ENCODE peak calls at places on chromosomes 3 and 15, in six cellular contexts. I is NB4, A is SK-N-SH, K is kidney, O is fibroblast of the aortic adventitia, Y is stomach. F is an unnamed sample.

GRCh38 chr3:196268270-196269163 is 19.0 kb downstream of the PCYT1A start:
- DNase-seq in I (no peak), A (no peak), K (no peak), O (peak), Y (no peak), F (no peak)

GRCh38 chr3:99651561-99651960 is 13.2 kb downstream of the COL8A1 start:
- DNase-seq in I (no peak), A (no peak), K (peak), O (peak), Y (no peak), F (no peak)

GRCh38 chr15:78804391-78804792 is 6.9 kb downstream of the ADAMTS7 start:
- DNase-seq in I (no peak), A (no peak), K (no peak), O (no peak), Y (no peak), F (no peak)

GRCh38 chr3:66236281-66236680 is 15.5 kb downstream of the SLC25A26 start:
- DNase-seq in I (peak), A (no peak), K (no peak), O (peak), Y (no peak), F (no peak)

GRCh38 chr3:14925729-14926591 is 21.4 kb upstream of the NR2C2 start:
- DNase-seq in I (peak), A (peak), K (no peak), O (peak), Y (no peak), F (peak)

GRCh38 chr3:143822374-143822773 is 25.9 kb downstream of the SLC9A9 start:
- DNase-seq in I (no peak), A (no peak), K (no peak), O (no peak), Y (no peak), F (no peak)

GRCh38 chr3:160287666-160288065 is 62.4 kb downstream of the C3orf80 start:
- DNase-seq in I (no peak), A (no peak), K (no peak), O (peak), Y (no peak), F (no peak)

GRCh38 chr3:30687930-30688570 is 81.6 kb downstream of the TGFBR2 start:
- DNase-seq in I (no peak), A (no peak), K (no peak), O (no peak), Y (no peak), F (no peak)

GRCh38 chr3:33061782-33062181 is 35.2 kb downstream of the GLB1 start:
- DNase-seq in I (no peak), A (no peak), K (no peak), O (peak), Y (no peak), F (no peak)

GRCh38 chr3:17014286-17014685 is 129.5 kb downstream of the PLCL2 start:
- DNase-seq in I (no peak), A (no peak), K (no peak), O (no peak), Y (no peak), F (no peak)

GRCh38 chr3:188759516-188760005 is 412.2 kb upstream of the TPRG1 start:
- DNase-seq in I (no peak), A (no peak), K (no peak), O (no peak), Y (no peak), F (no peak)

GRCh38 chr3:42652611-42653302 is 740 bp upstream of the ZBTB47 start:
- DNase-seq in I (peak), A (peak), K (peak), O (peak), Y (peak), F (peak)

GRCh38 chr15:76346666-76347506 is 10.3 kb downstream of the ISL2 start:
- DNase-seq in I (no peak), A (peak), K (no peak), O (peak), Y (no peak), F (no peak)

GRCh38 chr15:75639191-75639708 is 774 bp downstream of the IMP3 start:
- DNase-seq in I (peak), A (no peak), K (no peak), O (peak), Y (no peak), F (no peak)

GRCh38 chr15:32918481-32919026 is 200.8 kb downstream of the GREM1 start:
- DNase-seq in I (no peak), A (no peak), K (no peak), O (no peak), Y (no peak), F (no peak)

GRCh38 chr3:27632431-27633223 is 89.5 kb downstream of the EOMES start:
- DNase-seq in I (peak), A (peak), K (peak), O (peak), Y (peak), F (peak)

GRCh38 chr15:36498922-36499321 is 80.5 kb upstream of the CDIN1 start:
- DNase-seq in I (no peak), A (no peak), K (no peak), O (no peak), Y (no peak), F (no peak)

GRCh38 chr3:138673641-138674040 is 65.1 kb downstream of the FAIM start:
- DNase-seq in I (no peak), A (no peak), K (no peak), O (peak), Y (no peak), F (no peak)

GRCh38 chr3:10753964-10754363 is 62.1 kb upstream of the SLC6A11 start:
- DNase-seq in I (peak), A (no peak), K (no peak), O (peak), Y (no peak), F (peak)

GRCh38 chr3:46284981-46285683 is 42.9 kb downstream of the CCR3 start:
- DNase-seq in I (peak), A (no peak), K (no peak), O (no peak), Y (no peak), F (no peak)

GRCh38 chr15:33679065-33679464 is 289.2 kb upstream of the CHRM5 start:
- DNase-seq in I (no peak), A (no peak), K (no peak), O (no peak), Y (no peak), F (no peak)

GRCh38 chr3:128491900-128492352 is 1.1 kb downstream of the GATA2 start:
- DNase-seq in I (peak), A (no peak), K (peak), O (no peak), Y (no peak), F (peak)

GRCh38 chr3:95476534-95476933 is 1337.9 kb upstream of the EPHA6 start:
- DNase-seq in I (no peak), A (no peak), K (no peak), O (no peak), Y (no peak), F (no peak)

GRCh38 chr3:46484911-46485696 is 12.7 kb upstream of the RTP3 start:
- DNase-seq in I (no peak), A (no peak), K (peak), O (no peak), Y (peak), F (no peak)

GRCh38 chr15:59555696-59556095 is 55.9 kb upstream of the GCNT3 start:
- DNase-seq in I (no peak), A (no peak), K (no peak), O (peak), Y (no peak), F (no peak)

GRCh38 chr15:70582143-70582945 is 181.0 kb downstream of the UACA start:
- DNase-seq in I (no peak), A (no peak), K (no peak), O (peak), Y (no peak), F (peak)

GRCh38 chr3:196463478-196463756 is 31.2 kb upstream of the UBXN7 start:
- DNase-seq in I (no peak), A (no peak), K (no peak), O (no peak), Y (no peak), F (no peak)

GRCh38 chr3:14879161-14879888 is 60.6 kb downstream of the FGD5 start:
- DNase-seq in I (peak), A (peak), K (peak), O (peak), Y (no peak), F (peak)

GRCh38 chr15:77966540-77967290 is 110.8 kb downstream of the TBC1D2B start:
- DNase-seq in I (peak), A (peak), K (no peak), O (peak), Y (no peak), F (no peak)

GRCh38 chr15:50993598-50993997 is 85.1 kb downstream of the AP4E1 start:
- DNase-seq in I (no peak), A (no peak), K (no peak), O (no peak), Y (no peak), F (no peak)

GRCh38 chr3:125585595-125586223 is 9.6 kb downstream of the OSBPL11 start:
- DNase-seq in I (peak), A (peak), K (no peak), O (peak), Y (peak), F (no peak)

GRCh38 chr3:82355228-82355627 is 593.8 kb upstream of the GBE1 start:
- DNase-seq in I (no peak), A (no peak), K (no peak), O (no peak), Y (no peak), F (no peak)

GRCh38 chr15:25670025-25670554 is 193.0 kb downstream of the ATP10A start:
- DNase-seq in I (no peak), A (peak), K (peak), O (peak), Y (no peak), F (no peak)

GRCh38 chr15:37134699-37135131 is 34.4 kb upstream of the MEIS2 start:
- DNase-seq in I (peak), A (no peak), K (no peak), O (peak), Y (no peak), F (no peak)

GRCh38 chr3:52703356-52703755 is 2.2 kb downstream of the GLT8D1 start:
- DNase-seq in I (peak), A (no peak), K (no peak), O (no peak), Y (no peak), F (no peak)

GRCh38 chr3:123929325-123929724 is 31.7 kb downstream of the CCDC14 start:
- DNase-seq in I (no peak), A (no peak), K (peak), O (no peak), Y (no peak), F (no peak)

GRCh38 chr3:191531434-191531833 is 70.5 kb downstream of the PYDC2 start:
- DNase-seq in I (no peak), A (no peak), K (no peak), O (no peak), Y (no peak), F (no peak)

DNA sequence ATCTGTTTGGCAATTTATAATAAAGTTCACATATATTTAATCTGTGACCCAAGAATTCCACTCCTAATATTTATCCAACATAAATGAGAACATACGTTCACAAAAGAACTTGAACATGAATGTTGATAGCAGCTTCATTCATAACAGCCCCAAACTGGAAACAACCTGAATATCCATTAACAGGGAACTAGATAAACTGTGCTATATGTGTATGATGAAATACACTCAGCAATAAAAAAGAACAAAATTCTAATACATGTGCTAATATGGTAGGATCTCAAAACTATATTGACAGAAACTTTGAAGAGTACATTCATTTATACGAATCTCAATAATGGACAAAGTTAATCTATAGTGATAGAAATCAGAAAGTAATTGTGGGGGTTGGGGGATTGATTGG is 5.1 kb upstream of the BHLHE40 start:
- DNase-seq in I (no peak), A (no peak), K (no peak), O (no peak), Y (no peak), F (no peak)
- TF ChIP-seq CTCF in I (no peak), A (no peak), K (no peak), O (no peak), Y (no peak), F (no peak)

GRCh38 chr3:133386876-133387275 is 13.0 kb upstream of the BFSP2 start:
- DNase-seq in I (no peak), A (no peak), K (no peak), O (no peak), Y (no peak), F (no peak)
- TF ChIP-seq CTCF in I (no peak), A (no peak), K (no peak), O (no peak), Y (no peak), F (no peak)

DNA sequence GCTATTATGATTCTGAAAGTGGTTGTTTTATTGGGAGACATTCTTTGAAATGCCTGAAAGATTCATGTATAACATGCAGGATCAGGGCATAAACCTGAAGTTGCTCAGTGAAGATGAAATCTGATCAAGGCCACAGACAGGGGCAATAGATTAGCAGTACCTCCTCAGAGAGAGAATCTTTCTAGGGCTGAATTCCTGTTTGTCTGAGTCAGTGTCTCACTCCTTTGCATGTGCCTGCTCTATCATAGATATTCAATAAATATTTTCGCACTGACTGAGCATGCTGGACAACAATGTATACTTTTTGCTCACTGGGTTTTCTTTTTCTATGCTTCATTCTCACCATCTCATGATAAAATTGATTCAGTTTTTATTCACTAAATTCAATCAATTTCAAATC is 49.8 kb upstream of the PFN2 start:
- DNase-seq in I (no peak), A (no peak), K (no peak), O (peak), Y (no peak), F (no peak)
- TF ChIP-seq CTCF in I (no peak), A (no peak), K (no peak), O (no peak), Y (no peak), F (no peak)

GRCh38 chr15:31024979-31025378 is 33.6 kb upstream of the MTMR10 start:
- DNase-seq in I (no peak), A (peak), K (no peak), O (peak), Y (no peak), F (no peak)
- TF ChIP-seq CTCF in I (no peak), A (no peak), K (no peak), O (no peak), Y (no peak), F (no peak)